ENCODE peak calls at places on chromosomes 13 and 19, in five cellular contexts. D is aorta; U is stimulated activated naive CD8-positive, alpha-beta T cell treated with anti-CD3 and anti-CD28 coated beads, Interleukin-15, amount 100 ng/mL, for 72 hours; S is activated naive CD8-positive, alpha-beta T cell treated with anti-CD3 and anti-CD28 coated beads, Interleukin-2, amount 50 U/mL, for 24 hours; A is activated T-cell treated with anti-CD3 and anti-CD28 coated beads, Interleukin-2, amount 50 U/mL, for 72 hours. V is an unnamed sample.

GRCh38 chr13:83730674-83731073 is 151.6 kb downstream of the SLITRK1 start:
- ATAC-seq in D (no peak), U (no peak), S (no peak), A (no peak), V (no peak)

GRCh38 chr13:27151798-27152599 is 19.6 kb downstream of the USP12 start:
- ATAC-seq in D (no peak), U (peak; percentile 84), S (peak; percentile 74), A (peak; percentile 75), V (peak; percentile 84)

GRCh38 chr13:38862443-38862842 is 128.2 kb downstream of the STOML3 start:
- ATAC-seq in D (no peak), U (no peak), S (no peak), A (no peak), V (no peak)

GRCh38 chr13:32080328-32080744 is 48.8 kb downstream of the FRY start:
- ATAC-seq in D (no peak), U (no peak), S (no peak), A (no peak), V (peak; percentile 24)

GRCh38 chr19:49836176-49837008 is 14.6 kb upstream of the PTOV1 start:
- ATAC-seq in D (no peak), U (no peak), S (no peak), A (no peak), V (no peak)

GRCh38 chr19:1422943-1423342 is 15.3 kb upstream of the RPS15 start:
- ATAC-seq in D (no peak), U (no peak), S (no peak), A (no peak), V (no peak)

GRCh38 chr19:38388310-38389100 is at the start of gene SPRED3:
- ATAC-seq in D (peak; percentile 61), U (peak; percentile 64), S (peak; percentile 47), A (peak; percentile 67), V (peak; percentile 58)

GRCh38 chr13:113489549-113490495 is 689 bp downstream of the DCUN1D2 start:
- ATAC-seq in D (peak; percentile 12), U (peak; percentile 61), S (peak; percentile 48), A (peak; percentile 34), V (peak; percentile 34)

GRCh38 chr19:51794865-51795490 is at the start of gene FPR3:
- ATAC-seq in D (no peak), U (no peak), S (no peak), A (no peak), V (no peak)

GRCh38 chr19:1321539-1321938 is 35.9 kb downstream of the EFNA2 start:
- ATAC-seq in D (no peak), U (no peak), S (no peak), A (no peak), V (no peak)

GRCh38 chr13:43431279-43431678 is 355.5 kb downstream of the ENOX1 start:
- ATAC-seq in D (peak; percentile 42), U (no peak), S (no peak), A (no peak), V (no peak)

GRCh38 chr13:22161871-22162270 is 491.0 kb downstream of the FGF9 start:
- ATAC-seq in D (no peak), U (peak; percentile 90), S (peak; percentile 36), A (peak; percentile 81), V (peak; percentile 80)

GRCh38 chr13:28603033-28603664 is 55.8 kb upstream of the POMP start:
- ATAC-seq in D (no peak), U (no peak), S (no peak), A (no peak), V (no peak)

GRCh38 chr19:45971260-45971902 is 2.3 kb downstream of the NOVA2 start:
- ATAC-seq in D (no peak), U (no peak), S (no peak), A (no peak), V (no peak)

GRCh38 chr13:23378009-23378632 is 55.4 kb downstream of the SACS start:
- ATAC-seq in D (peak; percentile 66), U (peak; percentile 44), S (peak; percentile 51), A (peak; percentile 25), V (peak; percentile 46)

GRCh38 chr13:47211106-47211505 is 314.3 kb upstream of the HTR2A start:
- ATAC-seq in D (no peak), U (no peak), S (no peak), A (no peak), V (no peak)

GRCh38 chr19:28631931-28632330 is 581.0 kb downstream of the UQCRFS1 start:
- ATAC-seq in D (no peak), U (no peak), S (no peak), A (no peak), V (no peak)

GRCh38 chr13:59684105-59684504 is 479.6 kb downstream of the DIAPH3 start:
- ATAC-seq in D (no peak), U (no peak), S (no peak), A (no peak), V (no peak)

GRCh38 chr13:40399756-40400155 is 266.7 kb downstream of the FOXO1 start:
- ATAC-seq in D (no peak), U (no peak), S (no peak), A (no peak), V (no peak)

GRCh38 chr19:27660428-27660827 is 1552.5 kb downstream of the UQCRFS1 start:
- ATAC-seq in D (no peak), U (no peak), S (no peak), A (no peak), V (no peak)

GRCh38 chr19:35204799-35205732 is 23.5 kb downstream of the FAM187B start:
- ATAC-seq in D (no peak), U (peak; percentile 54), S (peak; percentile 70), A (peak; percentile 43), V (peak; percentile 65)

GRCh38 chr13:77016241-77016812 is 10.6 kb downstream of the FBXL3 start:
- ATAC-seq in D (peak; percentile 45), U (no peak), S (no peak), A (no peak), V (no peak)

GRCh38 chr19:1827566-1828278 is 15.6 kb upstream of the ATP8B3 start:
- ATAC-seq in D (no peak), U (peak; percentile 14), S (peak; percentile 3), A (no peak), V (no peak)

GRCh38 chr13:45873491-45874360 is 22.2 kb upstream of the SIAH3 start:
- ATAC-seq in D (no peak), U (no peak), S (no peak), A (no peak), V (no peak)

GRCh38 chr19:7806876-7807275 is 23.1 kb upstream of the EVI5L start:
- ATAC-seq in D (no peak), U (no peak), S (no peak), A (no peak), V (no peak)

GRCh38 chr19:11168568-11168967 is 13.0 kb upstream of the SPC24 start:
- ATAC-seq in D (peak; percentile 25), U (no peak), S (no peak), A (no peak), V (no peak)

GRCh38 chr19:48615145-48616040 is 517 bp upstream of the FAM83E start:
- ATAC-seq in D (no peak), U (no peak), S (no peak), A (no peak), V (no peak)

GRCh38 chr13:40981361-40981760 is 37.8 kb downstream of the ELF1 start:
- ATAC-seq in D (no peak), U (peak; percentile 65), S (no peak), A (peak; percentile 49), V (peak; percentile 42)

GRCh38 chr19:16217671-16218464 is 20.2 kb downstream of the AP1M1 start:
- ATAC-seq in D (no peak), U (peak; percentile 71), S (peak; percentile 40), A (no peak), V (no peak)

V was measured in activated T-helper 17 cell treated with anti-CD3 and anti-CD28 coated beads, Interleukin-2, amount 50 U/mL, for 72 hours.